ENCODE peak calls at places on chromosomes 16 and 17, in seven cellular contexts. Q, K, A, L, B, Z and E are unnamed samples.

GRCh38 chr16:1877804-1878203 is 5.8 kb upstream of the MEIOB start:
- DNase-seq in Q (no peak), K (no peak), A (no peak), L (no peak), B (no peak), Z (no peak), E (no peak)

GRCh38 chr16:11258553-11259287 is 2.7 kb upstream of the SOCS1 start:
- DNase-seq in Q (peak; percentile 65), K (peak; percentile 38), A (no peak), L (no peak), B (peak; percentile 13), Z (no peak), E (no peak)

GRCh38 chr16:19033761-19034160 is 33.7 kb upstream of the COQ7 start:
- DNase-seq in Q (no peak), K (no peak), A (no peak), L (no peak), B (no peak), Z (no peak), E (no peak)

GRCh38 chr16:56421976-56422669 is 3.2 kb downstream of the AMFR start:
- DNase-seq in Q (no peak), K (no peak), A (no peak), L (no peak), B (no peak), Z (no peak), E (no peak)

GRCh38 chr16:28610595-28611270 is 889 bp upstream of the SULT1A1 start:
- DNase-seq in Q (no peak), K (no peak), A (no peak), L (no peak), B (no peak), Z (no peak), E (no peak)

GRCh38 chr17:27078296-27078695 is 215.6 kb upstream of the WSB1 start:
- DNase-seq in Q (no peak), K (no peak), A (no peak), L (no peak), B (no peak), Z (no peak), E (no peak)

GRCh38 chr16:74035816-74036215 is 260.8 kb upstream of the PSMD7 start:
- DNase-seq in Q (no peak), K (no peak), A (peak; percentile 17), L (peak; percentile 6), B (no peak), Z (no peak), E (peak; percentile 16)

GRCh38 chr16:8109510-8110369 is 480.6 kb downstream of the TMEM114 start:
- DNase-seq in Q (no peak), K (no peak), A (no peak), L (no peak), B (no peak), Z (no peak), E (no peak)

GRCh38 chr16:47045459-47045858 is 72.0 kb upstream of the DNAJA2 start:
- DNase-seq in Q (no peak), K (no peak), A (no peak), L (peak; percentile 28), B (no peak), Z (no peak), E (no peak)

GRCh38 chr16:67407788-67408452 is 8.4 kb downstream of the ZDHHC1 start:
- DNase-seq in Q (no peak), K (no peak), A (no peak), L (no peak), B (no peak), Z (no peak), E (no peak)

GRCh38 chr17:19380551-19381284 is 2.4 kb downstream of the MAPK7 start:
- DNase-seq in Q (no peak), K (no peak), A (no peak), L (no peak), B (no peak), Z (no peak), E (no peak)

GRCh38 chr17:62701706-62702085 is 74.2 kb downstream of the MRC2 start:
- DNase-seq in Q (no peak), K (no peak), A (no peak), L (no peak), B (no peak), Z (no peak), E (no peak)

GRCh38 chr17:40540448-40540847 is 24.8 kb downstream of the CCR7 start:
- DNase-seq in Q (no peak), K (no peak), A (no peak), L (no peak), B (peak; percentile 44), Z (no peak), E (no peak)

GRCh38 chr16:69860233-69861231 is 90.6 kb upstream of the CLEC18A start:
- DNase-seq in Q (no peak), K (no peak), A (no peak), L (no peak), B (no peak), Z (no peak), E (no peak)

GRCh38 chr17:78748730-78749317 is 33.2 kb downstream of the CYTH1 start:
- DNase-seq in Q (peak; percentile 72), K (peak; percentile 69), A (no peak), L (peak; percentile 54), B (peak; percentile 71), Z (peak; percentile 49), E (peak; percentile 56)

GRCh38 chr16:84209989-84210388 is 19.0 kb downstream of the ADAD2 start:
- DNase-seq in Q (no peak), K (no peak), A (no peak), L (no peak), B (no peak), Z (no peak), E (no peak)

GRCh38 chr16:89922884-89923639 is at the start of gene TUBB3:
- DNase-seq in Q (peak; percentile 64), K (no peak), A (peak; percentile 94), L (peak; percentile 86), B (no peak), Z (no peak), E (peak; percentile 73)

GRCh38 chr16:6616746-6617145 is 715.9 kb upstream of the RBFOX1 start:
- DNase-seq in Q (no peak), K (no peak), A (no peak), L (no peak), B (no peak), Z (no peak), E (no peak)

GRCh38 chr16:6615661-6616060 is 717.0 kb upstream of the RBFOX1 start:
- DNase-seq in Q (no peak), K (no peak), A (no peak), L (no peak), B (no peak), Z (no peak), E (no peak)

DNA sequence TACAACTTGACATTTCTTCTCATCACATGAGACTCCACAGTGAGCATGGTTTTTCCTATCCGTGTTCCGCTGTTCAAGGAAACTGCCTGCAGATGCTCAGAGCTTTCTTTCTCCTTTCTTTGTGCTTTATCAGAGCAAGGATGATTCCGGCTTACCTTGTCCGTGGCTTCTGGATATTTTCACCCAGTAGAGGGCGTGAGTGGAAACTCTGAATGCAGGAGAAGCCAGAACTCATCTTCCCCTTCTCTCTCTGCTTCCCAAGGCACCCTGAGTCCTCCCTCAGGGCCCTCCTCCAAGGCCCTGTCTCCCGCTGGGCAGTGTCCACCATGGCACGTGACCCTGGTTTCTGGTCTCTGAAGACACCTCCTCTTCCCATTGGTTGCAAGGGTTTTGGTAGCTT is 721.1 kb upstream of the RBFOX1 start:
- DNase-seq in Q (no peak), K (no peak), A (no peak), L (no peak), B (no peak), Z (no peak), E (no peak)
- TF ChIP-seq CTCF in Q (no peak), K (no peak), A (no peak), L (no peak), B (no peak), Z (no peak), E (no peak)

GRCh38 chr17:65930140-65930715 is 261.7 kb downstream of the CEP112 start:
- DNase-seq in Q (no peak), K (no peak), A (no peak), L (no peak), B (no peak), Z (no peak), E (no peak)
- TF ChIP-seq CTCF in Q (no peak), K (no peak), A (no peak), L (no peak), B (no peak), Z (no peak), E (no peak)

DNA sequence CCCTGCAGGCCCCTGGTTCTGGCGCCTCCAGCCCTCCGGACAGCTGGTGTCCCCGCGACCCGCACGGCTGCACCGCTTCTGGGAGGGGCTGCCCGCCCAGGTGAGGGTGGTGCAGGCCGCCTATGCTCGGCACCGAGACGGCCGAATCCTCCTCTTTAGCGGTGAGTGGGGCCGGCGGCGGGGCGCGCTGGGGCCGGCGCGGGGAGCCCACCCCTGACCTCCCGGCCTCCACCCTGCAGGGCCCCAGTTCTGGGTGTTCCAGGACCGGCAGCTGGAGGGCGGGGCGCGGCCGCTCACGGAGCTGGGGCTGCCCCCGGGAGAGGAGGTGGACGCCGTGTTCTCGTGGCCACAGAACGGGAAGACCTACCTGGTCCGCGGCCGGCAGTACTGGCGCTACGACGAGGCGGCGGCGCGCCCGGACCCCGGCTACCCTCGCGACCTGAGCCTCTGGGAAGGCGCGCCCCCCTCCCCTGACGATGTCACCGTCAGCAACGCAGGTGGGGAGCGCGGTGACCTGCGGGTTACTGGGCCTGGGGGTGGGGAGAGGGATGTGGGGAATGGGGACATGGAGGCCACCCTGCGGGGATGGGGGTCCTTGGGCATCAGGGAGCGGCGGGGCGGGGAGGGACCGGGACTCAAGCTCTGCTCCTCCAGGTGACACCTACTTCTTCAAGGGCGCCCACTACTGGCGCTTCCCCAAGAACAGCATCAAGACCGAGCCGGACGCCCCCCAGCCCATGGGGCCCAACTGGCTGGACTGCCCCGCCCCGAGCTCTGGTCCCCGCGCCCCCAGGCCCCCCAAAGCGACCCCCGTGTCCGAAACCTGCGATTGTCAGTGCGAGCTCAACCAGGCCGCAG is 7.0 kb upstream of the IL32 start:
- DNase-seq in Q (peak; percentile 66), K (peak; percentile 20), A (no peak), L (peak; percentile 31), B (peak; percentile 50), Z (no peak), E (peak; percentile 50)
- TF ChIP-seq CTCF in Q (no peak), K (no peak), A (no peak), L (no peak), B (no peak), Z (no peak), E (peak; percentile 21)

DNA sequence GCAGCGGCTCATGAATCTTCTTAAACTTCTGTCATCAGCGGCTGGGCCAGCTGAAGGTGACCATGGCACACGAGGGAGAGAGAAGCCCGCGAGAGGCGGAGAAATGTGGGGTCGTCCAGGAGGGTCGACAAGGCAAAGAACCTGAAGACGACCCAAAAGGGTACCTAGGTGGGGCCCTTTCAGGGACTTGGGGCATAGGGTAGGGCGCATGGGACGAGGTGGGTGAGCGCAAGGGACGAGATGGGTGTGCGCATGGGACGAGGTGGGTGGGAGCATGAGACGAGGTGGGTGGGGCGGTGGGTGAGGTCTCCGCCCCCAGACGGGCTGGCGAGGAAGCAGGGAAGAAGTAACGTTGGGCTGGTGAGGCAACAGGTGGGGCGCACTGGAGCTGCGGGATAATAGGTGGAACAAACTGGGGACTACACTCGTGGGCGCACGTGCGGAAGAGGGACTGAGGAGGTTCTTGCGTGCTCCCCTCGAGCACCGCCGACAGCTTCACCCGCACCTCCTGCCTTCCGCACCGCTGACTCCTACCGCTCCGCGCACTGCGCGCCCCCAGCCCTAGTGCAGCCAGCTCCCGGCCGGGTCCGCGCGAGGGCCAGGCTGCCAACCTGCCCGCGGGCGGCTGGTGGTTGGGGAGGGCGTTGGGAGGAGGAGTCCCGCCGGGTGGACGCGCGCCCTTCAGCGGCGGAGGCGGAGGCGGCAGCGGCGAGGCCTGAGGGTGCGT is 23.2 kb upstream of the CRYM start:
- DNase-seq in Q (peak; percentile 82), K (peak; percentile 58), A (peak; percentile 91), L (peak; percentile 70), B (peak; percentile 15), Z (no peak), E (peak; percentile 91)
- TF ChIP-seq CTCF in Q (peak; percentile 12), K (no peak), A (peak; percentile 33), L (peak; percentile 25), B (no peak), Z (peak; percentile 28), E (no peak)

GRCh38 chr16:82368041-82368440 is 198.0 kb upstream of the MPHOSPH6 start:
- DNase-seq in Q (peak; percentile 47), K (no peak), A (peak; percentile 13), L (peak; percentile 35), B (no peak), Z (no peak), E (peak; percentile 52)
- TF ChIP-seq CTCF in Q (no peak), K (no peak), A (no peak), L (peak; percentile 13), B (no peak), Z (no peak), E (peak; percentile 21)